ENCODE peak calls at places on chromosomes 3 and 15, in six cellular contexts. K is mesenchymal stem cell; W is CD8-positive, alpha-beta memory T cell; R is tibial nerve; B is GM23338; L is uterus. A is an unnamed sample.

GRCh38 chr15:68370768-68371151 is 61.2 kb downstream of the ITGA11 start:
- DNase-seq in K (no peak), W (no peak), R (no peak), B (no peak), L (no peak), A (no peak)

GRCh38 chr3:42166662-42167300 is 75.6 kb downstream of the TRAK1 start:
- DNase-seq in K (no peak), W (no peak), R (no peak), B (no peak), L (no peak), A (no peak)

GRCh38 chr15:95988574-95988887 is 342.0 kb upstream of the NR2F2 start:
- DNase-seq in K (peak; percentile 38), W (no peak), R (no peak), B (peak; percentile 4), L (no peak), A (peak; percentile 28)

GRCh38 chr3:31620656-31621055 is 87.9 kb downstream of the STT3B start:
- DNase-seq in K (no peak), W (no peak), R (no peak), B (no peak), L (no peak), A (no peak)

GRCh38 chr15:52518487-52518886 is 10.2 kb downstream of the MYO5A start:
- DNase-seq in K (no peak), W (no peak), R (no peak), B (no peak), L (no peak), A (no peak)

GRCh38 chr3:158313344-158313927 is 203.5 kb downstream of the RSRC1 start:
- DNase-seq in K (peak; percentile 43), W (no peak), R (no peak), B (peak; percentile 55), L (no peak), A (no peak)

GRCh38 chr3:146131616-146132410 is 29.2 kb downstream of the PLOD2 start:
- DNase-seq in K (peak; percentile 95), W (no peak), R (no peak), B (no peak), L (no peak), A (no peak)

GRCh38 chr3:63597019-63597418 is 55.5 kb upstream of the SNTN start:
- DNase-seq in K (no peak), W (no peak), R (no peak), B (no peak), L (no peak), A (no peak)

GRCh38 chr15:89937365-89938355 is 24.9 kb upstream of the ARPIN start:
- DNase-seq in K (no peak), W (no peak), R (no peak), B (no peak), L (no peak), A (no peak)

GRCh38 chr3:10137178-10137577 is 4.4 kb upstream of the VHL start:
- DNase-seq in K (no peak), W (no peak), R (no peak), B (no peak), L (no peak), A (no peak)

GRCh38 chr3:160860346-160860745 is 104.3 kb downstream of the PPM1L start:
- DNase-seq in K (no peak), W (no peak), R (no peak), B (no peak), L (no peak), A (no peak)

GRCh38 chr3:26768068-26768651 is 145.6 kb downstream of the LRRC3B start:
- DNase-seq in K (no peak), W (no peak), R (no peak), B (no peak), L (no peak), A (no peak)

GRCh38 chr15:95620934-95621579 is 709.4 kb upstream of the NR2F2 start:
- DNase-seq in K (peak; percentile 80), W (no peak), R (peak; percentile 15), B (no peak), L (no peak), A (no peak)

GRCh38 chr3:78728406-78729145 is 1039.2 kb downstream of the ROBO1 start:
- DNase-seq in K (peak; percentile 33), W (no peak), R (peak; percentile 21), B (peak; percentile 8), L (peak; percentile 62), A (peak; percentile 86)

GRCh38 chr3:125062904-125063618 is 7.3 kb upstream of the HEG1 start:
- DNase-seq in K (peak; percentile 80), W (no peak), R (no peak), B (no peak), L (no peak), A (no peak)

GRCh38 chr3:148372476-148372875 is 325.2 kb upstream of the AGTR1 start:
- DNase-seq in K (no peak), W (no peak), R (no peak), B (no peak), L (no peak), A (no peak)

GRCh38 chr3:134242649-134243637 is 7.7 kb downstream of the RYK start:
- DNase-seq in K (peak; percentile 80), W (no peak), R (peak; percentile 18), B (peak; percentile 52), L (no peak), A (no peak)

GRCh38 chr3:124888482-124889441 is 1.6 kb upstream of the ITGB5 start:
- DNase-seq in K (no peak), W (no peak), R (no peak), B (peak; percentile 84), L (no peak), A (no peak)

GRCh38 chr15:68818088-68818670 is 2.5 kb downstream of the ANP32A start:
- DNase-seq in K (peak; percentile 81), W (peak; percentile 72), R (peak; percentile 41), B (peak; percentile 82), L (peak; percentile 68), A (peak; percentile 76)

GRCh38 chr15:33119263-33119662 is 75.3 kb downstream of the FMN1 start:
- DNase-seq in K (no peak), W (no peak), R (no peak), B (no peak), L (no peak), A (no peak)

GRCh38 chr15:51382787-51383186 is 41.3 kb downstream of the GLDN start:
- DNase-seq in K (peak; percentile 58), W (no peak), R (peak; percentile 36), B (peak; percentile 90), L (peak; percentile 21), A (peak; percentile 53)

GRCh38 chr15:29003446-29004233 is 117.9 kb downstream of the APBA2 start:
- DNase-seq in K (no peak), W (no peak), R (no peak), B (no peak), L (no peak), A (no peak)

GRCh38 chr3:4950948-4951347 is 28.3 kb upstream of the BHLHE40 start:
- DNase-seq in K (no peak), W (no peak), R (no peak), B (no peak), L (no peak), A (no peak)

GRCh38 chr3:172321035-172321434 is 127.2 kb downstream of the GHSR start:
- DNase-seq in K (peak; percentile 87), W (no peak), R (no peak), B (peak; percentile 25), L (no peak), A (no peak)

GRCh38 chr3:172319653-172320052 is 128.6 kb downstream of the GHSR start:
- DNase-seq in K (no peak), W (no peak), R (no peak), B (no peak), L (peak; percentile 47), A (no peak)

GRCh38 chr3:172317481-172317880 is 130.8 kb downstream of the GHSR start:
- DNase-seq in K (no peak), W (no peak), R (no peak), B (no peak), L (no peak), A (no peak)

GRCh38 chr3:172317984-172318383 is 130.3 kb downstream of the GHSR start:
- DNase-seq in K (peak; percentile 96), W (no peak), R (peak; percentile 41), B (no peak), L (peak; percentile 69), A (peak; percentile 37)

GRCh38 chr3:172320468-172320867 is 127.8 kb downstream of the GHSR start:
- DNase-seq in K (no peak), W (no peak), R (no peak), B (no peak), L (no peak), A (no peak)
- H3K4me1 ChIP-seq in K (peaks cover 10% of the 10 kb centered on the region), W (no peaks in the 10 kb centered on the region), R (peaks cover 48% of the 10 kb centered on the region), B (no peaks in the 10 kb centered on the region), L (peaks cover 16% of the 10 kb centered on the region), A (peaks cover 12% of the 10 kb centered on the region)

GRCh38 chr3:33113772-33114621 is at the start of gene CRTAP:
- DNase-seq in K (peak; percentile 96), W (peak; percentile 93), R (peak; percentile 94), B (peak; percentile 94), L (peak; percentile 97), A (peak; percentile 99)
- H3K4me1 ChIP-seq in K (peaks cover 10% of the 10 kb centered on the region), W (peaks cover 19% of the 10 kb centered on the region), R (peaks cover 48% of the 10 kb centered on the region), B (peaks cover 15% of the 10 kb centered on the region), L (no peaks in the 10 kb centered on the region), A (peaks cover 3% of the 10 kb centered on the region)

DNA sequence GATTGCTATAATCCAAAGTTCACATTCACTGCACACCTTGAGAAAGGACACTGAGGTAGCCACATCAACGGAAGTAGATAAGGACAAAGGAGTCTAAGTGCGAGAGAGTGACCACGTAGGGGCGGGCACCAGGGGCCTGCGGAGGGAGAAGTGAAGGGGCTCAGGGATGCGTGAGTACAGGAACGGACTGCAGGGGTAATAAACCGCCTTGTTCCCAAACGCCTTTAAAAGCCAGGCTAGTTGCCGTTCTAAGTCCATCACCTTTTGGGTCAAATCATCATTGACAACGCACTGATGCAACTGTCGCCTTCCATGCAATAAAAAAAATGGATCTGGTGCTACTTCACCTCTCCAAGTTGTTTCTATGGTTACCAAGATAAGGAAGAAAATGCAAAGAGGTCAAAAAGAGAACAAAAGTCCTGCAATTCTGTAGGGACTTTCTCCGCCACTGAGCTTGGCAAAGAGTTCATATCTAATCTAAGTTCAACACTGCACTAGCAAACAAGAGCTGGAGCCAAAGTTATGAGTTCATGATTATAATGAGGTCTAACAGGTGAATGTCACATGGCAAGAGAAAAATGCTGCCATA is 32.6 kb upstream of the ATP11B start:
- DNase-seq in K (no peak), W (no peak), R (no peak), B (no peak), L (no peak), A (no peak)
- H3K4me1 ChIP-seq in K (no peaks in the 10 kb centered on the region), W (no peaks in the 10 kb centered on the region), R (no peaks in the 10 kb centered on the region), B (no peaks in the 10 kb centered on the region), L (no peaks in the 10 kb centered on the region), A (no peaks in the 10 kb centered on the region)

DNA sequence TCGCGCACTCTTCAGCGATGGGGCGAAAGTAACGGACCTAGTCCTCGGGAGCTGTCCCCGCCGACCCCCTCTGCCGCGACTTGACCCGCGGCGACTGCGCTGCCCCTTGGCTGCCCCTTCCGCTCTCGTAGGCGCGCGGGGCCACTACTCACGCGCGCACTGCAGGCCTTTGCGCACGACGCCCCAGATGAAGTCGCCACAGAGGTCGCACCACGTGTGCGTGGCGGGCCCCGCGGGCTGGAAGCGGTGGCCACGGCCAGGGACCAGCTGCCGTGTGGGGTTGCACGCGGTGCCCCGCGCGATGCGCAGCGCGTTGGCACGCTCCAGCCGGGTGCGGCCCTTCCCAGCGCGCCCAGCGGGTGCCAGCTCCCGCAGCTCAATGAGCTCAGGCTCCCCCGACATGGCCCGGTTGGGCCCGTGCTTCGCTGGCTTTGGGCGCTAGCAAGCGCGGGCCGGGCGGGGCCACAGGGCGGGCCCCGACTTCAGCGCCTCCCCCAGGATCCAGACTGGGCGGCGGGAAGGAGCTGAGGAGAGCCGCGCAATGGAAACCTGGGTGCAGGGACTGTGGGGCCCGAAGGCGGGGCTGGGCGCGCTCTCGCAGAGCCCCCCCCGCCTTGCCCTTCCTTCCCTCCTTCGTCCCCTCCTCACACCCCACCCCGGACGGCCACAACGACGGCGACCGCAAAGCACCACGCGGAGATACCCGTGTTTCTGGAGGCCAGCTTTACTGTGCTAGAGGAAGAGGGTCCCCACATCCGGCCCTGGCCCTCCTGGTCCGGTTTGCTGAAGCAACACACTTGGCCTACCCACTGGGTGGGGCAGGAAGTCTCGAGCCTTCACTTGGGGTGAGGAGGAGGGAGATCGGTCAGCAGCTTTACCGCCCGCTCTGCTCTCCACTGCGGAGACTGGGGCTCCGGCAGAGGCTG is at the start of gene RASSF1:
- DNase-seq in K (no peak), W (peak; percentile 83), R (peak; percentile 71), B (peak; percentile 76), L (peak; percentile 80), A (peak; percentile 95)
- H3K4me1 ChIP-seq in K (peaks cover 30% of the 10 kb centered on the region), W (peaks cover 52% of the 10 kb centered on the region), R (peaks cover 67% of the 10 kb centered on the region), B (peaks cover 22% of the 10 kb centered on the region), L (peaks cover 13% of the 10 kb centered on the region), A (no peaks in the 10 kb centered on the region)